ENCODE peak calls at places on chromosomes 1 and 21, in five cellular contexts. V, A, F, E and K are unnamed samples.

GRCh38 chr1:118297521-118297920 is 112.5 kb upstream of the SPAG17 start:
- DNase-seq in E (no peak), A (no peak), V (no peak), F (no peak), K (no peak)

GRCh38 chr1:180580237-180580636 is 21.5 kb downstream of the OVAAL start:
- DNase-seq in V (no peak), A (no peak), E (peak; percentile 33), F (no peak), K (peak; percentile 25)

GRCh38 chr21:36075171-36075570 is 5.3 kb downstream of the CBR1 start:
- DNase-seq in A (no peak), F (no peak), V (no peak), E (no peak), K (no peak)

GRCh38 chr1:29657816-29658215 is 421.5 kb downstream of the PTPRU start:
- DNase-seq in V (no peak), F (no peak), A (no peak), E (no peak), K (no peak)

GRCh38 chr1:240149488-240150094 is 57.9 kb downstream of the FMN2 start:
- DNase-seq in F (no peak), A (peak; percentile 34), E (peak; percentile 39), V (peak; percentile 22), K (peak; percentile 52)

GRCh38 chr1:212035835-212036605 is 472 bp downstream of the DTL start:
- DNase-seq in V (no peak), A (no peak), E (no peak), F (no peak), K (no peak)

GRCh38 chr1:53957231-53957818 is 11.2 kb downstream of the LRRC42 start:
- DNase-seq in F (no peak), E (no peak), A (no peak), V (no peak), K (peak; percentile 64)

GRCh38 chr1:114741963-114742746 is 15.6 kb downstream of the CSDE1 start:
- DNase-seq in F (no peak), E (no peak), A (no peak), V (no peak), K (no peak)

GRCh38 chr1:192522673-192523072 is 52.9 kb upstream of the RGS1 start:
- DNase-seq in A (no peak), V (no peak), E (no peak), F (no peak), K (no peak)

GRCh38 chr1:181392613-181393170 is 90.6 kb upstream of the CACNA1E start:
- DNase-seq in A (no peak), E (no peak), V (no peak), F (no peak), K (no peak)

DNA sequence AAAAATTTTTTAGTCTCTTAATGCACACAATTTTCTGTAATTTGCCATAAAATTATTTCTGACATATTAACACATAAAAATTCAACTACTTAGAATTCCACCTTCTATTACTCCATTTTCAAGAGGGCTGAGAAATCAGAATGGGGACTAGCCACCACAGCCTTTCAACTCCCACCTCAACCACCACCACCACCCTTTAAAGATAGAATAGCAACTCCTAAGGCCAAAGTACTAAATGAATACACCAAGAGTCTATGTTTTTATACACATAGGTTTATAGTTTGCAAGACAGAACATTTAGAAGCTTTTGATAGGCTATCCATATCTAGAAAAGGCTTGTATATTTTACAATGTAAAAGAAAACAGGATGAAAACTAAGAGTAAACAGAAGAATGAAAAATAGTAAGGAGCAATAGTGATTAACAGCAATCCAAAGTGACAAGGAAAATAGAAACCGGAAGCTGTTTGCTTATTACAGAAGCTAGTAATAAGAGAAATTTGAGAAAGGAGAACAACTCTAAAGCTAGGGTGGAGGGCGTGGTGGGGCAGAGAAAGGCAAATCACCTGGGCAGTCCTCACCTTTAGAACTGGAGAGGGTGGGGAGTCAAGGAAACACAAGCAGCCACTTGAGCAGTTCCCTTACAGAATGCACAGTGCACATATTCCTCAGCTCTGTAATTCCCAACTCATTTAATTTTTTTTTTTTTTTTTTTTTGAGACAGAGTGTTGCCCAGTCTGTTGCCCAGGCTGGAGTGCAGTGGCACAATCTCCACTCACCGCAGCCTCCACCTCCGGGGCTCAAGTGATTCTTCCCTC is 27.7 kb downstream of the EPS15 start:
- DNase-seq in F (no peak), A (no peak), E (no peak), V (no peak), K (no peak)
- TF ChIP-seq RCOR1 in F (no peak), A (no peak), E (no peak), V (no peak), K (no peak)

GRCh38 chr21:42088658-42089057 is 17.5 kb downstream of the UMODL1 start:
- DNase-seq in A (no peak), V (no peak), F (no peak), E (no peak), K (no peak)

GRCh38 chr21:42086969-42087368 is 15.9 kb downstream of the UMODL1 start:
- DNase-seq in A (no peak), E (no peak), F (no peak), V (no peak), K (no peak)

GRCh38 chr21:42088148-42088547 is 17.0 kb downstream of the UMODL1 start:
- DNase-seq in V (no peak), E (no peak), A (no peak), F (no peak), K (no peak)

GRCh38 chr21:42089665-42090310 is 18.7 kb downstream of the UMODL1 start:
- DNase-seq in F (no peak), A (no peak), E (no peak), V (no peak), K (no peak)

GRCh38 chr21:42089093-42089631 is 18.0 kb downstream of the UMODL1 start:
- DNase-seq in V (no peak), E (no peak), F (no peak), A (no peak), K (no peak)
- TF ChIP-seq RCOR1 in V (no peak), E (no peak), F (no peak), A (no peak), K (no peak)

DNA sequence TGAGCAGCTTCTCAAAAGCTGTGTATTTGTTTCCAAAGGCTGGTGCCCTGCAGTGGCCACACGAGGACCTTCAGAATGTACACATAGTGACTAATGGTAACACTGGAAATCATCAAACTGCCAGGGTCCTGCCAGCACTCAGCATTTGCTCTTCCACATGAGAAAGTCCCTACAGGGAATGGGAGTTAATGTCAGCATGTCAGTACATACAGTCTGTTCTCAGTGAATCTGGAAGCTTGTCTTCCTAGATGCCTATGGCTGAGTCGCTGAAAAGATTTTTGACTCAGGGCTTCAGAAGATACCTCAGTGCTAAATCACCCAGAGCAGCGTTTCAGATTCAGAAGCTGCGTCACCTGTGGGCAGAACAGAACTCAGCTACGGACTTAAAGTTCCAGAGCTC is 108.2 kb downstream of the CDC7 start:
- DNase-seq in A (no peak), F (no peak), E (no peak), V (no peak), K (peak; percentile 96)
- TF ChIP-seq RCOR1 in A (no peak), F (no peak), E (no peak), V (no peak), K (no peak)

GRCh38 chr1:166484471-166484870 is 317.7 kb upstream of the FAM78B start:
- DNase-seq in V (no peak), F (no peak), E (no peak), A (no peak), K (no peak)

GRCh38 chr1:166484871-166485270 is 318.1 kb upstream of the FAM78B start:
- DNase-seq in F (no peak), V (no peak), E (no peak), A (no peak), K (no peak)

GRCh38 chr1:166479052-166479631 is 312.3 kb upstream of the FAM78B start:
- DNase-seq in F (no peak), E (peak; percentile 31), V (no peak), A (peak; percentile 66), K (peak; percentile 18)
- TF ChIP-seq RCOR1 in F (no peak), E (no peak), V (no peak), A (no peak), K (no peak)